ENCODE peak calls at places on chromosomes 3 and 15, in four cellular contexts. One of them, this sample, is unnamed.

GRCh38 chr15:48868549-48868948 is 9.4 kb upstream of the EID1 start:
- DNase-seq in IMR-90: peak; percentile 87
- DNase-seq in brain microvascular endothelial cell: peak; percentile 56
- DNase-seq in kidney epithelial cell: no peak
- DNase-seq in this sample: no peak

GRCh38 chr15:57410373-57410772 is 34.1 kb downstream of the CGNL1 start:
- DNase-seq in kidney epithelial cell: no peak
- DNase-seq in IMR-90: no peak
- DNase-seq in brain microvascular endothelial cell: no peak
- DNase-seq in this sample: no peak

GRCh38 chr3:50246517-50246954 is 10.5 kb downstream of the GNAI2 start:
- DNase-seq in brain microvascular endothelial cell: peak; percentile 94
- DNase-seq in kidney epithelial cell: peak; percentile 78
- DNase-seq in IMR-90: peak; percentile 92
- DNase-seq in this sample: peak; percentile 97

GRCh38 chr15:52789008-52789600 is 1.0 kb downstream of the ONECUT1 start:
- DNase-seq in IMR-90: no peak
- DNase-seq in brain microvascular endothelial cell: no peak
- DNase-seq in kidney epithelial cell: no peak
- DNase-seq in this sample: no peak

GRCh38 chr3:50474717-50475116 is 28.7 kb downstream of the CACNA2D2 start:
- DNase-seq in IMR-90: peak; percentile 41
- DNase-seq in brain microvascular endothelial cell: peak; percentile 47
- DNase-seq in kidney epithelial cell: no peak
- DNase-seq in this sample: no peak

GRCh38 chr3:19711160-19711782 is 222.7 kb downstream of the EFHB start:
- DNase-seq in brain microvascular endothelial cell: no peak
- DNase-seq in IMR-90: no peak
- DNase-seq in kidney epithelial cell: no peak
- DNase-seq in this sample: no peak

GRCh38 chr15:90211440-90212168 is 10.5 kb downstream of the SEMA4B start:
- DNase-seq in IMR-90: peak; percentile 67
- DNase-seq in brain microvascular endothelial cell: peak; percentile 47
- DNase-seq in kidney epithelial cell: peak; percentile 73
- DNase-seq in this sample: no peak

GRCh38 chr15:77541421-77542181 is 91.1 kb downstream of the LINGO1 start:
- DNase-seq in IMR-90: peak; percentile 22
- DNase-seq in brain microvascular endothelial cell: no peak
- DNase-seq in kidney epithelial cell: no peak
- DNase-seq in this sample: no peak

GRCh38 chr15:59549339-59549807 is 62.2 kb upstream of the GCNT3 start:
- DNase-seq in kidney epithelial cell: no peak
- DNase-seq in brain microvascular endothelial cell: no peak
- DNase-seq in IMR-90: no peak
- DNase-seq in this sample: no peak

GRCh38 chr3:82790307-82791097 is 1029.1 kb upstream of the GBE1 start:
- DNase-seq in IMR-90: no peak
- DNase-seq in brain microvascular endothelial cell: no peak
- DNase-seq in kidney epithelial cell: no peak
- DNase-seq in this sample: no peak

GRCh38 chr3:5239602-5240001 is 52.1 kb downstream of the EDEM1 start:
- DNase-seq in brain microvascular endothelial cell: peak; percentile 20
- DNase-seq in IMR-90: peak; percentile 13
- DNase-seq in kidney epithelial cell: peak; percentile 81
- DNase-seq in this sample: no peak

GRCh38 chr3:162492446-162493081 is 996.0 kb downstream of the OTOL1 start:
- DNase-seq in brain microvascular endothelial cell: peak; percentile 58
- DNase-seq in IMR-90: peak; percentile 84
- DNase-seq in kidney epithelial cell: peak; percentile 1
- DNase-seq in this sample: no peak

GRCh38 chr3:162491957-162492356 is 995.3 kb downstream of the OTOL1 start:
- DNase-seq in kidney epithelial cell: no peak
- DNase-seq in IMR-90: peak; percentile 36
- DNase-seq in brain microvascular endothelial cell: no peak
- DNase-seq in this sample: no peak

GRCh38 chr3:162487138-162487537 is 990.5 kb downstream of the OTOL1 start:
- DNase-seq in IMR-90: peak; percentile 0
- DNase-seq in kidney epithelial cell: no peak
- DNase-seq in brain microvascular endothelial cell: no peak
- DNase-seq in this sample: no peak

GRCh38 chr3:162489853-162490252 is 993.2 kb downstream of the OTOL1 start:
- DNase-seq in IMR-90: no peak
- DNase-seq in kidney epithelial cell: no peak
- DNase-seq in brain microvascular endothelial cell: no peak
- DNase-seq in this sample: no peak
- TF ChIP-seq CTCF in IMR-90: no peak
- TF ChIP-seq CTCF in kidney epithelial cell: no peak
- TF ChIP-seq CTCF in brain microvascular endothelial cell: no peak
- TF ChIP-seq CTCF in this sample: no peak

DNA sequence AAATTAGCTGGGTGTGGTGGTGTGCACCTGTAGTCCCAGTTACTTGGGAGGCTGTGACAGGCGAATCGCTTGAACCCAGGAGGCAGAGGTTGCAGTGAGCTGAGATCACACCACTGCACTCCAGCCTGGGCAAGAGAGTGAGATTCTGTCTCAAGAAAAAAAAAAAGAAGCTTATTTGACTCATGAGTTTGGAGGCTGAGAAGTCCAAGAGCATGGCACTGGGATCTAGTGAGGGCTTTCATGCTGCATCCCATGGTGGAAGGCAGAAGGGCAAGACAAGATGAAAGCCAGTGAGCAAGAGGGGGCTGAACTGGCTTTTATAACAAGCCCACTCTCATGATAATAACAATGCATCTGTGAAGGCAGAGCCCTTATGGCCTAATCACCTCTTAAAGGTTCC is 33.4 kb downstream of the SEC62 start:
- DNase-seq in IMR-90: no peak
- DNase-seq in brain microvascular endothelial cell: no peak
- DNase-seq in kidney epithelial cell: no peak
- DNase-seq in this sample: no peak
- TF ChIP-seq CTCF in IMR-90: no peak
- TF ChIP-seq CTCF in brain microvascular endothelial cell: no peak
- TF ChIP-seq CTCF in kidney epithelial cell: no peak
- TF ChIP-seq CTCF in this sample: no peak

DNA sequence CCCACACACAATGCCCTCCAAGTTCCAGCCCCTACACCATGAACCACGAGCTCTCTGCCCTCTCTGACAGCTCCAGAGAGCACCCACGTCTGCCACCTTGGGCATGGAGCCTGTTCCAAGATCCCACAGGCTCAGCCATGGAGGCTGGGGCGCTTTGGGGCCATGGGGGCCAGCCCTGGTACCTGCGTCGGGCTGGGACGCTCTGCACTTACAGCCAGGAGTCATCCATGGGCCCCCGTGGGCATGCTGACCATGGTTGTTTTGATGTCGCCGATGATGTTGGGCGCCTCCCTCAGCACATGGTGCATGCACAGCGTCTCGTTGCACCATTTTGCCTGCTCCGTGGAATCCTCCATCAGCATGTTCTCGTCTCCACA is 51.9 kb upstream of the UBE2Q2 start:
- DNase-seq in brain microvascular endothelial cell: no peak
- DNase-seq in IMR-90: no peak
- DNase-seq in kidney epithelial cell: no peak
- DNase-seq in this sample: no peak
- TF ChIP-seq CTCF in brain microvascular endothelial cell: no peak
- TF ChIP-seq CTCF in IMR-90: no peak
- TF ChIP-seq CTCF in kidney epithelial cell: no peak
- TF ChIP-seq CTCF in this sample: no peak

GRCh38 chr3:128009952-128010846 is 42.0 kb upstream of the SEC61A1 start:
- DNase-seq in kidney epithelial cell: no peak
- DNase-seq in brain microvascular endothelial cell: no peak
- DNase-seq in IMR-90: peak; percentile 50
- DNase-seq in this sample: no peak

GRCh38 chr3:128012050-128012449 is 40.2 kb upstream of the SEC61A1 start:
- DNase-seq in brain microvascular endothelial cell: no peak
- DNase-seq in IMR-90: no peak
- DNase-seq in kidney epithelial cell: no peak
- DNase-seq in this sample: no peak

GRCh38 chr3:128006471-128007424 is 45.5 kb upstream of the SEC61A1 start:
- DNase-seq in kidney epithelial cell: no peak
- DNase-seq in IMR-90: no peak
- DNase-seq in brain microvascular endothelial cell: no peak
- DNase-seq in this sample: no peak

GRCh38 chr3:128014548-128014947 is 37.7 kb upstream of the SEC61A1 start:
- DNase-seq in kidney epithelial cell: no peak
- DNase-seq in IMR-90: no peak
- DNase-seq in brain microvascular endothelial cell: no peak
- DNase-seq in this sample: no peak

DNA sequence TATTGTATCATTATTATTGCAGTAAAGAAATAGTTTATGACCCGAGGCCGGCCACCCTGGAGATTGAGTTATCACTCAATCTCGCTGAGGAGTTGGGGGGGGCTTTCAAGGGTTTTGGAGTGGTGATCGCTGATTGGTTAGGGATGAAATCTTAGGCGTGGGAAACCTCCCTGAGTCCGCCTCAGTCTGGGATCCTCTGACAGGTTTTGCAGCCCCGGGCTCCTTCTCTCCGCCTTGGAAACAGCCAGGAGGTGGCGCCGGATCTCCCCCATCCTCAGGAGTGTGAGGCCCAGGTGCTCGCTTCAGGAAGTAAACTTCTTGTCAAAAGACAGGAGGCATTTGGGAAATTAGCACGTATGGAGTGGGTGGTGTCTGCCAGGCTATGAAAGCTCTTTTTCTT is 41.1 kb upstream of the SEC61A1 start:
- DNase-seq in kidney epithelial cell: peak; percentile 18
- DNase-seq in IMR-90: peak; percentile 10
- DNase-seq in brain microvascular endothelial cell: peak; percentile 22
- DNase-seq in this sample: peak; percentile 41
- TF ChIP-seq CTCF in kidney epithelial cell: peak; percentile 81
- TF ChIP-seq CTCF in IMR-90: peak; percentile 29
- TF ChIP-seq CTCF in brain microvascular endothelial cell: peak; percentile 77
- TF ChIP-seq CTCF in this sample: no peak

GRCh38 chr3:186691676-186692075 is 25.5 kb upstream of the KNG1 start:
- DNase-seq in IMR-90: no peak
- DNase-seq in kidney epithelial cell: no peak
- DNase-seq in brain microvascular endothelial cell: no peak
- DNase-seq in this sample: no peak

GRCh38 chr3:186697510-186697909 is 19.6 kb upstream of the KNG1 start:
- DNase-seq in brain microvascular endothelial cell: no peak
- DNase-seq in IMR-90: no peak
- DNase-seq in kidney epithelial cell: no peak
- DNase-seq in this sample: no peak

GRCh38 chr3:186694288-186695032 is 22.7 kb upstream of the KNG1 start:
- DNase-seq in IMR-90: no peak
- DNase-seq in kidney epithelial cell: no peak
- DNase-seq in brain microvascular endothelial cell: no peak
- DNase-seq in this sample: peak; percentile 11

GRCh38 chr3:186693843-186694242 is 23.3 kb upstream of the KNG1 start:
- DNase-seq in kidney epithelial cell: peak; percentile 10
- DNase-seq in IMR-90: no peak
- DNase-seq in brain microvascular endothelial cell: no peak
- DNase-seq in this sample: no peak
- TF ChIP-seq CTCF in kidney epithelial cell: no peak
- TF ChIP-seq CTCF in IMR-90: no peak
- TF ChIP-seq CTCF in brain microvascular endothelial cell: no peak
- TF ChIP-seq CTCF in this sample: no peak

GRCh38 chr3:140204271-140204984 is 269.4 kb downstream of the CLSTN2 start:
- DNase-seq in brain microvascular endothelial cell: no peak
- DNase-seq in kidney epithelial cell: no peak
- DNase-seq in IMR-90: no peak
- DNase-seq in this sample: no peak

GRCh38 chr3:140207541-140207940 is 272.6 kb downstream of the CLSTN2 start:
- DNase-seq in IMR-90: no peak
- DNase-seq in brain microvascular endothelial cell: no peak
- DNase-seq in kidney epithelial cell: no peak
- DNase-seq in this sample: no peak

GRCh38 chr3:140205598-140205997 is 270.6 kb downstream of the CLSTN2 start:
- DNase-seq in brain microvascular endothelial cell: no peak
- DNase-seq in kidney epithelial cell: no peak
- DNase-seq in IMR-90: no peak
- DNase-seq in this sample: no peak

GRCh38 chr3:140203510-140203909 is 268.5 kb downstream of the CLSTN2 start:
- DNase-seq in kidney epithelial cell: no peak
- DNase-seq in IMR-90: no peak
- DNase-seq in brain microvascular endothelial cell: no peak
- DNase-seq in this sample: no peak

GRCh38 chr3:140206196-140207040 is 271.4 kb downstream of the CLSTN2 start:
- DNase-seq in kidney epithelial cell: no peak
- DNase-seq in IMR-90: peak; percentile 18
- DNase-seq in brain microvascular endothelial cell: peak; percentile 52
- DNase-seq in this sample: no peak
- TF ChIP-seq CTCF in kidney epithelial cell: peak; percentile 53
- TF ChIP-seq CTCF in IMR-90: no peak
- TF ChIP-seq CTCF in brain microvascular endothelial cell: peak; percentile 52
- TF ChIP-seq CTCF in this sample: no peak

GRCh38 chr15:100073982-100074381 is 267.8 kb downstream of the ADAMTS17 start:
- DNase-seq in IMR-90: no peak
- DNase-seq in brain microvascular endothelial cell: no peak
- DNase-seq in kidney epithelial cell: no peak
- DNase-seq in this sample: no peak
- TF ChIP-seq CTCF in IMR-90: no peak
- TF ChIP-seq CTCF in brain microvascular endothelial cell: no peak
- TF ChIP-seq CTCF in kidney epithelial cell: no peak
- TF ChIP-seq CTCF in this sample: no peak

GRCh38 chr3:147616998-147617619 is 207.9 kb downstream of the ZIC1 start:
- DNase-seq in brain microvascular endothelial cell: no peak
- DNase-seq in IMR-90: peak; percentile 12
- DNase-seq in kidney epithelial cell: no peak
- DNase-seq in this sample: no peak
- TF ChIP-seq CTCF in brain microvascular endothelial cell: peak; percentile 16
- TF ChIP-seq CTCF in IMR-90: peak; percentile 52
- TF ChIP-seq CTCF in kidney epithelial cell: peak; percentile 36
- TF ChIP-seq CTCF in this sample: peak; percentile 50

This sample was measured in activated CD8-positive, alpha-beta T cell treated with anti-CD3 and anti-CD28 coated beads for 36 hours.